ENCODE peak calls at places on chromosomes 16 and 17, in nine cellular contexts. L, Q, I, N, P, S, K, A and F are unnamed samples.

GRCh38 chr16:73028263-73028662 is 19.7 kb downstream of the ZFHX3 start:
- DNase-seq in L (no peak), Q (no peak), I (no peak), N (no peak), P (no peak), S (no peak), K (no peak), A (no peak), F (no peak)

GRCh38 chr16:46765050-46765449 is 16.9 kb upstream of the MYLK3 start:
- DNase-seq in L (no peak), Q (peak; percentile 63), I (no peak), N (no peak), P (peak; percentile 68), S (peak; percentile 76), K (no peak), A (no peak), F (no peak)

GRCh38 chr16:27401768-27402568 is at the start of gene IL21R:
- DNase-seq in L (no peak), Q (peak; percentile 81), I (no peak), N (no peak), P (peak; percentile 48), S (peak; percentile 61), K (no peak), A (peak; percentile 81), F (no peak)

GRCh38 chr16:85618509-85618908 is 5.4 kb downstream of the GSE1 start:
- DNase-seq in L (no peak), Q (no peak), I (no peak), N (no peak), P (no peak), S (no peak), K (no peak), A (no peak), F (no peak)

GRCh38 chr17:7912927-7913524 is 3.1 kb downstream of the RNF227 start:
- DNase-seq in L (peak; percentile 35), Q (peak; percentile 82), I (peak; percentile 31), N (no peak), P (peak; percentile 88), S (peak; percentile 80), K (no peak), A (no peak), F (peak; percentile 61)

GRCh38 chr16:50213939-50214519 is 52.3 kb upstream of the ADCY7 start:
- DNase-seq in L (no peak), Q (peak; percentile 65), I (no peak), N (no peak), P (peak; percentile 64), S (peak; percentile 62), K (no peak), A (no peak), F (peak; percentile 16)

GRCh38 chr17:20981046-20981920 is 61.5 kb downstream of the USP22 start:
- DNase-seq in L (no peak), Q (no peak), I (no peak), N (no peak), P (no peak), S (no peak), K (no peak), A (no peak), F (no peak)

GRCh38 chr17:31726980-31727427 is 132.0 kb downstream of the COPRS start:
- DNase-seq in L (no peak), Q (peak; percentile 48), I (no peak), N (no peak), P (no peak), S (peak; percentile 81), K (no peak), A (no peak), F (no peak)

GRCh38 chr16:17850626-17851265 is 380.0 kb upstream of the XYLT1 start:
- DNase-seq in L (no peak), Q (no peak), I (no peak), N (no peak), P (no peak), S (no peak), K (no peak), A (no peak), F (no peak)

GRCh38 chr16:14401839-14402115 is 228.3 kb downstream of the PARN start:
- DNase-seq in L (no peak), Q (no peak), I (no peak), N (no peak), P (peak; percentile 54), S (peak; percentile 18), K (no peak), A (peak; percentile 35), F (no peak)